ENCODE peak calls at places on chromosomes 4 and X, in four cellular contexts. V, C, J and R are unnamed samples.
A peak's percentile ranks its signal among the peaks of the same experiment; 100 is the strongest.

GRCh38 chr4:123477804-123478209 is 81.2 kb downstream of the SPRY1 start:
- DNase-seq in V (no peak), C (no peak), J (no peak), R (peak; percentile 28)

GRCh38 chr4:81207793-81208192 is 7.2 kb downstream of the PRKG2 start:
- DNase-seq in V (no peak), C (no peak), J (no peak), R (no peak)

GRCh38 chr4:168408620-168409019 is 71.7 kb downstream of the DDX60L start:
- DNase-seq in V (peak; percentile 55), C (no peak), J (no peak), R (no peak)

GRCh38 chr4:72809208-72809607 is 240.2 kb upstream of the ADAMTS3 start:
- DNase-seq in V (no peak), C (no peak), J (no peak), R (no peak)

GRCh38 chrX:108020631-108021030 is 24.2 kb upstream of the VSIG1 start:
- DNase-seq in V (peak; percentile 4), C (no peak), J (no peak), R (peak; percentile 30)

GRCh38 chr4:53233396-53233795 is 132.5 kb downstream of the SCFD2 start:
- DNase-seq in V (no peak), C (no peak), J (no peak), R (no peak)

GRCh38 chrX:39613508-39613921 is 484.2 kb downstream of the BCOR start:
- DNase-seq in V (peak; percentile 35), C (no peak), J (peak; percentile 21), R (peak; percentile 27)

GRCh38 chr4:86924805-86925204 is 10.0 kb upstream of the AFF1 start:
- DNase-seq in V (no peak), C (no peak), J (no peak), R (no peak)

GRCh38 chrX:22628275-22628674 is 355.6 kb downstream of the CBLL2 start:
- DNase-seq in V (no peak), C (no peak), J (no peak), R (no peak)

GRCh38 chrX:51496501-51497291 is at the start of gene NUDT11:
- DNase-seq in V (no peak), C (peak; percentile 68), J (peak; percentile 65), R (peak; percentile 18)

GRCh38 chr4:177161781-177162180 is 147.9 kb upstream of the NEIL3 start:
- DNase-seq in V (no peak), C (no peak), J (no peak), R (no peak)

GRCh38 chrX:6917666-6918065 is 229.8 kb upstream of the STS start:
- DNase-seq in V (no peak), C (no peak), J (peak; percentile 6), R (no peak)

GRCh38 chrX:106863697-106864096 is 39.4 kb downstream of the RIPPLY1 start:
- DNase-seq in V (no peak), C (no peak), J (no peak), R (no peak)

GRCh38 chr4:3853388-3854035 is 87.3 kb downstream of the ADRA2C start:
- DNase-seq in V (no peak), C (no peak), J (no peak), R (no peak)

GRCh38 chrX:114841051-114841450 is 176.4 kb downstream of the IL13RA2 start:
- DNase-seq in V (no peak), C (no peak), J (no peak), R (no peak)

GRCh38 chr4:148311493-148311892 is 130.7 kb downstream of the NR3C2 start:
- DNase-seq in V (no peak), C (no peak), J (no peak), R (no peak)

GRCh38 chr4:97142893-97143292 is 1000.4 kb downstream of the STPG2 start:
- DNase-seq in V (no peak), C (no peak), J (no peak), R (no peak)

GRCh38 chrX:143754183-143754582 is 33.6 kb upstream of the SPANXN2 start:
- DNase-seq in V (no peak), C (no peak), J (no peak), R (no peak)

GRCh38 chr4:8819019-8819418 is 52.6 kb downstream of the HMX1 start:
- DNase-seq in V (no peak), C (no peak), J (no peak), R (no peak)

GRCh38 chrX:68985135-68985725 is 156.4 kb downstream of the EFNB1 start:
- DNase-seq in V (no peak), C (no peak), J (no peak), R (no peak)

GRCh38 chr4:121688696-121689095 is 8.1 kb downstream of the ANXA5 start:
- DNase-seq in V (no peak), C (no peak), J (no peak), R (no peak)

GRCh38 chr4:38170800-38171199 is 210.6 kb downstream of the PTTG2 start:
- DNase-seq in V (no peak), C (no peak), J (no peak), R (no peak)

GRCh38 chr4:6291784-6292297 is 22.2 kb downstream of the WFS1 start:
- DNase-seq in V (no peak), C (no peak), J (no peak), R (no peak)

GRCh38 chrX:71604796-71605568 is 13.3 kb downstream of the CXCR3 start:
- DNase-seq in V (no peak), C (no peak), J (no peak), R (no peak)

GRCh38 chrX:6891404-6891803 is 256.1 kb upstream of the STS start:
- DNase-seq in V (no peak), C (no peak), J (no peak), R (no peak)

GRCh38 chr4:2948895-2949781 is 14.1 kb downstream of the NOP14 start:
- DNase-seq in V (no peak), C (no peak), J (no peak), R (peak; percentile 38)

GRCh38 chr4:93317571-93317970 is 511.0 kb upstream of the ATOH1 start:
- DNase-seq in V (peak; percentile 42), C (no peak), J (no peak), R (no peak)

GRCh38 chr4:64713256-64713840 is 304.1 kb upstream of the TECRL start:
- DNase-seq in V (peak; percentile 37), C (no peak), J (no peak), R (peak; percentile 42)

GRCh38 chr4:160175064-160175643 is 1072.3 kb downstream of the RAPGEF2 start:
- DNase-seq in V (no peak), C (no peak), J (no peak), R (no peak)